ENCODE peak calls at places on chromosome 21, in ten cellular contexts. N is tibial nerve; A is caudate nucleus; D is stimulated activated CD4-positive, alpha-beta T cell treated with anti-CD3 and anti-CD28 coated beads, Interleukin-4, amount 100 ng/mL, for 4 hours; E is A549; Y is naive thymus-derived CD4-positive, alpha-beta T cell; U is bronchial epithelial cell; P is NCI-H1417; J is stimulated activated CD8-positive, alpha-beta memory T cell treated with anti-CD3 and anti-CD28 coated beads, Interleukin-15, amount 100 ng/mL, for 24 hours; K is OCI-LY7. W is an unnamed sample.

GRCh38 chr21:42524341-42525227 is 10.9 kb downstream of the SLC37A1 start:
- DNase-seq in N (peak; percentile 54), A (no peak), D (peak; percentile 15), E (no peak), Y (peak; percentile 10), U (peak; percentile 34), P (peak; percentile 91), J (no peak), K (peak; percentile 85), W (peak; percentile 90)

GRCh38 chr21:27476696-27477095 is 509.8 kb upstream of the ADAMTS5 start:
- DNase-seq in N (no peak), A (no peak), D (no peak), E (no peak), Y (no peak), U (no peak), P (no peak), J (no peak), K (no peak), W (no peak)

GRCh38 chr21:31946236-31946635 is 73.4 kb downstream of the HUNK start:
- DNase-seq in N (no peak), A (no peak), D (no peak), E (no peak), Y (no peak), U (no peak), P (no peak), J (no peak), K (no peak), W (no peak)

GRCh38 chr21:17343055-17343454 is 169.8 kb upstream of the CXADR start:
- DNase-seq in N (no peak), A (no peak), D (no peak), E (no peak), Y (no peak), U (peak; percentile 8), P (no peak), J (no peak), K (peak; percentile 48), W (no peak)

GRCh38 chr21:25462517-25462971 is 144.7 kb downstream of the MRPL39 start:
- DNase-seq in N (no peak), A (no peak), D (no peak), E (no peak), Y (no peak), U (no peak), P (no peak), J (no peak), K (no peak), W (no peak)

GRCh38 chr21:29117372-29117955 is 13.0 kb upstream of the MAP3K7CL start:
- DNase-seq in N (no peak), A (no peak), D (no peak), E (no peak), Y (no peak), U (peak; percentile 32), P (no peak), J (no peak), K (peak; percentile 29), W (no peak)

GRCh38 chr21:45580576-45581321 is 38.5 kb upstream of the SLC19A1 start:
- DNase-seq in N (no peak), A (no peak), D (no peak), E (no peak), Y (no peak), U (no peak), P (peak; percentile 24), J (no peak), K (no peak), W (no peak)

GRCh38 chr21:35006248-35006647 is 42.9 kb downstream of the RUNX1 start:
- DNase-seq in N (no peak), A (no peak), D (no peak), E (no peak), Y (no peak), U (no peak), P (no peak), J (no peak), K (no peak), W (no peak)

GRCh38 chr21:40736145-40736544 is 110.8 kb downstream of the DSCAM start:
- DNase-seq in N (no peak), A (no peak), D (no peak), E (no peak), Y (no peak), U (no peak), P (no peak), J (no peak), K (no peak), W (no peak)

GRCh38 chr21:32990666-32991065 is 35.1 kb upstream of the OLIG2 start:
- DNase-seq in N (no peak), A (no peak), D (no peak), E (no peak), Y (no peak), U (no peak), P (no peak), J (no peak), K (no peak), W (no peak)

GRCh38 chr21:36881223-36881622 is 85.2 kb downstream of the HLCS start:
- DNase-seq in N (no peak), A (no peak), D (no peak), E (no peak), Y (no peak), U (no peak), P (no peak), J (no peak), K (no peak), W (no peak)

GRCh38 chr21:40373760-40374159 is 473.2 kb downstream of the DSCAM start:
- DNase-seq in N (no peak), A (no peak), D (no peak), E (no peak), Y (no peak), U (peak; percentile 57), P (no peak), J (no peak), K (no peak), W (no peak)

GRCh38 chr21:16517380-16517779 is 787.6 kb downstream of the USP25 start:
- DNase-seq in N (no peak), A (no peak), D (no peak), E (no peak), Y (no peak), U (no peak), P (no peak), J (no peak), K (no peak), W (no peak)

GRCh38 chr21:17613242-17613676 is 558 bp upstream of the BTG3 start:
- DNase-seq in N (peak; percentile 36), A (no peak), D (no peak), E (peak; percentile 11), Y (no peak), U (no peak), P (peak; percentile 24), J (no peak), K (peak; percentile 29), W (peak; percentile 15)

GRCh38 chr21:43937898-43938309 is 72.9 kb downstream of the AGPAT3 start:
- DNase-seq in N (no peak), A (no peak), D (no peak), E (no peak), Y (no peak), U (no peak), P (no peak), J (no peak), K (peak; percentile 23), W (no peak)

GRCh38 chr21:20396798-20397197 is 601.4 kb upstream of the NCAM2 start:
- DNase-seq in N (no peak), A (no peak), D (no peak), E (no peak), Y (no peak), U (no peak), P (no peak), J (no peak), K (no peak), W (no peak)

GRCh38 chr21:42337276-42337675 is 13.5 kb downstream of the TFF2 start:
- DNase-seq in N (no peak), A (no peak), D (no peak), E (no peak), Y (no peak), U (no peak), P (no peak), J (no peak), K (no peak), W (no peak)

GRCh38 chr21:37767984-37768383 is 148.3 kb downstream of the KCNJ6 start:
- DNase-seq in N (no peak), A (no peak), D (no peak), E (no peak), Y (no peak), U (peak; percentile 51), P (no peak), J (no peak), K (no peak), W (no peak)

GRCh38 chr21:44350773-44351481 is 2.5 kb upstream of the TRPM2 start:
- DNase-seq in N (no peak), A (no peak), D (no peak), E (no peak), Y (no peak), U (no peak), P (no peak), J (no peak), K (no peak), W (no peak)

GRCh38 chr21:39685991-39686390 is 59.0 kb upstream of the IGSF5 start:
- DNase-seq in N (no peak), A (no peak), D (no peak), E (no peak), Y (no peak), U (no peak), P (no peak), J (no peak), K (no peak), W (no peak)

GRCh38 chr21:45952974-45953373 is 28.6 kb upstream of the COL6A1 start:
- DNase-seq in N (no peak), A (no peak), D (no peak), E (no peak), Y (no peak), U (no peak), P (no peak), J (no peak), K (no peak), W (no peak)

GRCh38 chr21:20040768-20041167 is 957.4 kb upstream of the NCAM2 start:
- DNase-seq in N (no peak), A (no peak), D (no peak), E (no peak), Y (no peak), U (no peak), P (no peak), J (no peak), K (no peak), W (no peak)

GRCh38 chr21:45539796-45540600 is 2.2 kb downstream of the SLC19A1 start:
- DNase-seq in N (no peak), A (no peak), D (no peak), E (no peak), Y (no peak), U (no peak), P (no peak), J (no peak), K (no peak), W (no peak)

GRCh38 chr21:29300547-29301138 is 1.9 kb downstream of the BACH1 start:
- DNase-seq in N (no peak), A (no peak), D (no peak), E (no peak), Y (no peak), U (no peak), P (no peak), J (no peak), K (peak; percentile 50), W (no peak)

GRCh38 chr21:39149882-39150281 is 33.4 kb downstream of the PSMG1 start:
- DNase-seq in N (no peak), A (no peak), D (no peak), E (no peak), Y (no peak), U (no peak), P (no peak), J (no peak), K (no peak), W (no peak)

GRCh38 chr21:17427831-17428483 is 84.9 kb upstream of the CXADR start:
- DNase-seq in N (no peak), A (no peak), D (no peak), E (no peak), Y (no peak), U (no peak), P (peak; percentile 82), J (no peak), K (peak; percentile 92), W (no peak)

GRCh38 chr21:31252091-31252490 is 92.0 kb downstream of the TIAM1 start:
- DNase-seq in N (no peak), A (no peak), D (no peak), E (no peak), Y (no peak), U (no peak), P (no peak), J (no peak), K (no peak), W (no peak)

GRCh38 chr21:41207401-41208388 is 39.7 kb downstream of the BACE2 start:
- DNase-seq in N (peak; percentile 62), A (no peak), D (no peak), E (no peak), Y (no peak), U (peak; percentile 77), P (no peak), J (no peak), K (no peak), W (no peak)

W was measured in DMS153.